ENCODE peak calls at places on chromosome 4, in five cellular contexts. One of them, this sample, is unnamed.
A peak's percentile ranks its signal among the peaks of the same experiment; 100 is the strongest.

GRCh38 chr4:3816256-3816825 is 50.2 kb downstream of the ADRA2C start:
- DNase-seq in stomach: no peak
- DNase-seq in left lung: peak; percentile 32
- DNase-seq in aorta: peak; percentile 19
- DNase-seq in heart right ventricle: no peak
- DNase-seq in this sample: no peak

GRCh38 chr4:17066241-17066640 is 167.8 kb upstream of the LDB2 start:
- DNase-seq in stomach: no peak
- DNase-seq in left lung: no peak
- DNase-seq in aorta: no peak
- DNase-seq in heart right ventricle: no peak
- DNase-seq in this sample: no peak

GRCh38 chr4:111959202-111959601 is 186.1 kb upstream of the FAM241A start:
- DNase-seq in stomach: no peak
- DNase-seq in left lung: no peak
- DNase-seq in aorta: no peak
- DNase-seq in heart right ventricle: no peak
- DNase-seq in this sample: no peak

GRCh38 chr4:71962622-71963264 is 69.1 kb upstream of the NPFFR2 start:
- DNase-seq in stomach: no peak
- DNase-seq in left lung: no peak
- DNase-seq in aorta: no peak
- DNase-seq in heart right ventricle: no peak
- DNase-seq in this sample: no peak

GRCh38 chr4:1041147-1041935 is 29.9 kb downstream of the FGFRL1 start:
- DNase-seq in stomach: peak; percentile 43
- DNase-seq in left lung: peak; percentile 65
- DNase-seq in aorta: no peak
- DNase-seq in heart right ventricle: no peak
- DNase-seq in this sample: no peak

GRCh38 chr4:7194251-7195137 is 2.2 kb downstream of the SORCS2 start:
- DNase-seq in stomach: no peak
- DNase-seq in left lung: peak; percentile 88
- DNase-seq in aorta: peak; percentile 41
- DNase-seq in heart right ventricle: no peak
- DNase-seq in this sample: peak; percentile 37

GRCh38 chr4:104436542-104436941 is 58.2 kb downstream of the CXXC4 start:
- DNase-seq in stomach: no peak
- DNase-seq in left lung: no peak
- DNase-seq in aorta: no peak
- DNase-seq in heart right ventricle: no peak
- DNase-seq in this sample: no peak

GRCh38 chr4:7736436-7737267 is 203.0 kb downstream of the AFAP1 start:
- DNase-seq in stomach: no peak
- DNase-seq in left lung: peak; percentile 67
- DNase-seq in aorta: no peak
- DNase-seq in heart right ventricle: no peak
- DNase-seq in this sample: no peak

GRCh38 chr4:165612936-165613335 is 234.1 kb downstream of the CPE start:
- DNase-seq in stomach: no peak
- DNase-seq in left lung: no peak
- DNase-seq in aorta: no peak
- DNase-seq in heart right ventricle: no peak
- DNase-seq in this sample: no peak

GRCh38 chr4:47531241-47531953 is 46.3 kb downstream of the ATP10D start:
- DNase-seq in stomach: peak; percentile 29
- DNase-seq in left lung: no peak
- DNase-seq in aorta: peak; percentile 61
- DNase-seq in heart right ventricle: peak; percentile 8
- DNase-seq in this sample: no peak

DNA sequence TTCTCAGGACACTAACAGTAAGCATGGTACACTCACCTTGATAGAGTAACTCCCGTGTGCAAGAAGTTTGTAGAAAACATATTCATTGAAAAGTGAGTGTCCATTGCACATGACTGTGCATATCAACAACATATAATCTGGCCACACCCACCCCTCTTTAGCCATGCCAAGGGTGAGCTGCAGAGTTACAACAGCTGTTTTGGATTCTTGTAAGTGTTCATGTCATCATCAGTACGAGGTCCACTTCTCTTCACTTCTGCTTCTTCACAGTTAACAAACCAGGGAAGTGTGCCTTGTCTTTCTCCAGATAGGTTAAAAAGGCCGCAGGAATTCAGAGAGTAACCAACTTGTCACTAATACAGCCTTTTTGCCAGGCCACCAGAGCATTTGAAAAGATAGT is 116.6 kb downstream of the IRF2 start:
- DNase-seq in stomach: no peak
- DNase-seq in left lung: no peak
- DNase-seq in aorta: no peak
- DNase-seq in heart right ventricle: no peak
- DNase-seq in this sample: no peak
- H3K4me1 ChIP-seq in stomach: peaks cover 57% of the 10 kb centered on the region
- H3K4me1 ChIP-seq in left lung: peaks cover 61% of the 10 kb centered on the region
- H3K4me1 ChIP-seq in aorta: peaks cover 2% of the 10 kb centered on the region
- H3K4me1 ChIP-seq in heart right ventricle: peaks cover 44% of the 10 kb centered on the region
- H3K4me1 ChIP-seq in this sample: peaks cover 10% of the 10 kb centered on the region

GRCh38 chr4:98609946-98610345 is 48.5 kb downstream of the TSPAN5 start:
- DNase-seq in stomach: no peak
- DNase-seq in left lung: no peak
- DNase-seq in aorta: no peak
- DNase-seq in heart right ventricle: no peak
- DNase-seq in this sample: no peak
- H3K4me1 ChIP-seq in stomach: peaks cover 6% of the 10 kb centered on the region
- H3K4me1 ChIP-seq in left lung: no peaks in the 10 kb centered on the region
- H3K4me1 ChIP-seq in aorta: no peaks in the 10 kb centered on the region
- H3K4me1 ChIP-seq in heart right ventricle: peaks cover 10% of the 10 kb centered on the region
- H3K4me1 ChIP-seq in this sample: no peaks in the 10 kb centered on the region

DNA sequence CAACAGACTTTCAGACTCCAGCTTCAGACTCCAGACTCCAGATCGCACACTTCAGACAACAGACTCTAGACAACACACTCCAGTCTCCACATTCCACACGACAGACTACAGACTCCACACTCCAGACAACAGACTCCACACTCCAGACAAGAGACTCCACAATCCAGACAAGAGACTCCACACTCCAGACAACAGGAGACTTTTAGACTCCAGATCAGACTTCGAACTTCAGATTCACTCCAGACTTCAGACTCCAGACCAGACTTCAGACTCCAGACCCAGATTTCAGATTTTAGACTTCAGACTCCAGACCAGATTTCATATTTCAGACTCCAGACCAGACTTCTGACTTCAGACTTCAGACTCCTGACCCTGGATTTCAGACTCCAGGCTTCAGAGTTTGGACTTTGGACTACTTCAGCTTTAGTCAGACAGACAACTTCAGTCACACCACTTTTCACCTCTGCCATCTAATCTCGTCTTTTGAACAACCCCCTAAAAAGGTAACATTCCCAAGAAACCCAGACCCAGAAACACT is 29.0 kb upstream of the TLR2 start:
- DNase-seq in stomach: no peak
- DNase-seq in left lung: no peak
- DNase-seq in aorta: no peak
- DNase-seq in heart right ventricle: no peak
- DNase-seq in this sample: no peak
- H3K4me1 ChIP-seq in stomach: no peaks in the 10 kb centered on the region
- H3K4me1 ChIP-seq in left lung: peaks cover 74% of the 10 kb centered on the region
- H3K4me1 ChIP-seq in aorta: no peaks in the 10 kb centered on the region
- H3K4me1 ChIP-seq in heart right ventricle: peaks cover 18% of the 10 kb centered on the region
- H3K4me1 ChIP-seq in this sample: no peaks in the 10 kb centered on the region

DNA sequence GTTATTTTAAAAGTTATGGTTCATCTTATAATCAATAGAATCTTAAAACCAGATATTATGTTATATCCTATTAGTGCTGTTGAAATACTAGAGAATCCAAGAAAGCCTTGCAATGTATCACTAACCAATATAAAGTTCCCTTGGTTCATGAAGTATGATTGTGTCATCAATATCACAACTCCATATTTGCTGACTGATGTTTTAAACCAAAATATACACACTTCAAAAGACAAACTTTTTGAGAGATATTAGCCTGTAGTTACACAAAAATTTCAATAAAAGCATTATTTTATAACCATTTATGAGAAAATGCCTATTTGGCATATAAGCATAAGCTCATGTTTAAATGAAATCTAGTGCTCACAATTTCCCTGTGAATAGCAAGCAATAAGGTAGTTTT is 198.6 kb downstream of the CENPC start:
- DNase-seq in stomach: no peak
- DNase-seq in left lung: no peak
- DNase-seq in aorta: no peak
- DNase-seq in heart right ventricle: no peak
- DNase-seq in this sample: no peak
- H3K4me1 ChIP-seq in stomach: no peaks in the 10 kb centered on the region
- H3K4me1 ChIP-seq in left lung: no peaks in the 10 kb centered on the region
- H3K4me1 ChIP-seq in aorta: no peaks in the 10 kb centered on the region
- H3K4me1 ChIP-seq in heart right ventricle: no peaks in the 10 kb centered on the region
- H3K4me1 ChIP-seq in this sample: no peaks in the 10 kb centered on the region

DNA sequence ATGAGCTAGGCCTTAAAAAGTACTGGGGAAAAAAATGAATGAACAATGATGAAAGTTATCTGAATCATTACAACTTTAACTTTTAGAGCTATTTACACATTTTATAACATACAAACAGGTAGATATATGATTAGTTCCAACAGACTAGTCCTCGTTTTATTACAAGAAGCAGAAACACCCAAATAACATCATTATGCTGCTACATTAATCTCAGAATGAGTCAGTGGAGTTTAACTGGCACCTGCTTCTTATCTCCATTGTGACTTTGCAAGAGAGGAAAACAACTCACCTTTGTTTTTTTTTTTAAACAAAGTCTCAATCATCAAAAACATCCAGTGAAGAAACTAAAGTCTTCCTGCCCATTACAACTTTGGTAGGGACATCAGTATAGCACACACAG is 15.2 kb downstream of the ATP8A1 start:
- DNase-seq in stomach: no peak
- DNase-seq in left lung: no peak
- DNase-seq in aorta: no peak
- DNase-seq in heart right ventricle: no peak
- DNase-seq in this sample: no peak
- H3K4me1 ChIP-seq in stomach: peaks cover 32% of the 10 kb centered on the region
- H3K4me1 ChIP-seq in left lung: peaks cover 27% of the 10 kb centered on the region
- H3K4me1 ChIP-seq in aorta: no peaks in the 10 kb centered on the region
- H3K4me1 ChIP-seq in heart right ventricle: peaks cover 46% of the 10 kb centered on the region
- H3K4me1 ChIP-seq in this sample: peaks cover 4% of the 10 kb centered on the region

This sample was measured in body of pancreas.